ENCODE peak calls at places on chromosomes 7 and 10, in ten cellular contexts. O, D, G, L, C, I, S, T, N and J are unnamed samples.

GRCh38 chr7:22427122-22427503 is 70.2 kb upstream of the RAPGEF5 start:
- DNase-seq in O (no peak), D (no peak), G (no peak), L (no peak), C (no peak), I (no peak), S (no peak), T (no peak), N (no peak), J (no peak)

GRCh38 chr10:60910543-60910942 is 33.4 kb downstream of the RHOBTB1 start:
- DNase-seq in O (no peak), D (no peak), G (no peak), L (no peak), C (no peak), I (peak), S (no peak), T (no peak), N (no peak), J (no peak)

GRCh38 chr10:114930320-114930719 is 7.7 kb upstream of the TRUB1 start:
- DNase-seq in O (no peak), D (no peak), G (no peak), L (no peak), C (no peak), I (no peak), S (no peak), T (no peak), N (no peak), J (no peak)

GRCh38 chr7:1893025-1893424 is 222.9 kb downstream of the ELFN1 start:
- DNase-seq in O (no peak), D (no peak), G (no peak), L (no peak), C (no peak), I (no peak), S (no peak), T (no peak), N (no peak), J (no peak)

GRCh38 chr7:92797693-92798092 is 38.7 kb downstream of the CDK6 start:
- DNase-seq in O (peak), D (no peak), G (no peak), L (no peak), C (peak), I (peak), S (no peak), T (no peak), N (no peak), J (no peak)

GRCh38 chr7:99734987-99735386 is at the start of gene CYP3A7:
- DNase-seq in O (no peak), D (no peak), G (no peak), L (no peak), C (no peak), I (peak), S (no peak), T (no peak), N (no peak), J (no peak)

GRCh38 chr7:101173752-101174244 is 6.3 kb downstream of the NAT16 start:
- DNase-seq in O (peak), D (no peak), G (peak), L (no peak), C (peak), I (no peak), S (no peak), T (no peak), N (peak), J (no peak)

GRCh38 chr10:86955501-86956194 is 1.8 kb downstream of the MMRN2 start:
- DNase-seq in O (no peak), D (no peak), G (no peak), L (peak), C (no peak), I (no peak), S (no peak), T (no peak), N (no peak), J (no peak)

GRCh38 chr7:5422324-5423271 is 1.0 kb downstream of the TNRC18 start:
- DNase-seq in O (no peak), D (no peak), G (no peak), L (peak), C (peak), I (peak), S (peak), T (no peak), N (peak), J (peak)

GRCh38 chr10:30857803-30858202 is 173.9 kb downstream of the ZNF438 start:
- DNase-seq in O (no peak), D (no peak), G (no peak), L (no peak), C (peak), I (peak), S (no peak), T (no peak), N (no peak), J (no peak)

GRCh38 chr7:125347264-125347663 is 417.6 kb upstream of the POT1 start:
- DNase-seq in O (no peak), D (no peak), G (no peak), L (no peak), C (peak), I (no peak), S (no peak), T (no peak), N (no peak), J (no peak)

GRCh38 chr7:2927592-2927991 is 83.5 kb upstream of the GNA12 start:
- DNase-seq in O (no peak), D (no peak), G (peak), L (peak), C (no peak), I (no peak), S (no peak), T (no peak), N (no peak), J (no peak)

GRCh38 chr10:132192991-132193670 is 6.4 kb downstream of the DPYSL4 start:
- DNase-seq in O (no peak), D (no peak), G (no peak), L (peak), C (no peak), I (no peak), S (no peak), T (no peak), N (no peak), J (no peak)

GRCh38 chr7:45064047-45064725 is 24.6 kb downstream of the NACAD start:
- DNase-seq in O (no peak), D (no peak), G (no peak), L (peak), C (no peak), I (no peak), S (no peak), T (no peak), N (no peak), J (no peak)

GRCh38 chr7:18117482-18117881 is 89.8 kb upstream of the PRPS1L1 start:
- DNase-seq in O (no peak), D (no peak), G (no peak), L (no peak), C (peak), I (peak), S (no peak), T (no peak), N (no peak), J (no peak)

GRCh38 chr10:132665946-132666732 is 119.8 kb downstream of the NKX6-2 start:
- DNase-seq in O (peak), D (no peak), G (no peak), L (peak), C (peak), I (peak), S (no peak), T (peak), N (no peak), J (no peak)

GRCh38 chr7:114418117-114418516 is 3.5 kb downstream of the FOXP2 start:
- DNase-seq in O (no peak), D (no peak), G (no peak), L (no peak), C (no peak), I (no peak), S (no peak), T (no peak), N (no peak), J (no peak)

GRCh38 chr7:38232475-38233366 is 40.7 kb downstream of the TARP start:
- DNase-seq in O (peak), D (peak), G (no peak), L (no peak), C (no peak), I (no peak), S (peak), T (no peak), N (no peak), J (no peak)

GRCh38 chr7:139695616-139696015 is 82.2 kb downstream of the HIPK2 start:
- DNase-seq in O (no peak), D (no peak), G (no peak), L (no peak), C (no peak), I (peak), S (no peak), T (no peak), N (no peak), J (no peak)

GRCh38 chr10:125411724-125412123 is 251.4 kb upstream of the CTBP2 start:
- DNase-seq in O (no peak), D (no peak), G (no peak), L (no peak), C (peak), I (peak), S (no peak), T (no peak), N (no peak), J (no peak)

GRCh38 chr7:44375236-44375699 is 49.9 kb upstream of the CAMK2B start:
- DNase-seq in O (no peak), D (no peak), G (peak), L (peak), C (no peak), I (no peak), S (no peak), T (no peak), N (peak), J (no peak)

GRCh38 chr7:115679976-115680375 is 350.6 kb downstream of the TFEC start:
- DNase-seq in O (no peak), D (no peak), G (peak), L (no peak), C (peak), I (peak), S (peak), T (no peak), N (peak), J (no peak)

GRCh38 chr10:12825255-12825654 is 176.3 kb downstream of the CCDC3 start:
- DNase-seq in O (no peak), D (no peak), G (no peak), L (no peak), C (no peak), I (no peak), S (no peak), T (no peak), N (no peak), J (no peak)